ENCODE peak calls at places on chromosomes 16 and 17, in seven cellular contexts. V is H1, G is HCT116, J is GM12878, M is SK-N-SH, K is HepG2, S is K562. E is an unnamed sample.

GRCh38 chr16:19717319-19717718 is 708 bp downstream of the KNOP1 start:
- DNase-seq in J (no peak), K (no peak), M (no peak), G (no peak), V (no peak), S (no peak), E (no peak)

GRCh38 chr16:79767597-79768280 is 167.2 kb upstream of the MAF start:
- DNase-seq in J (no peak), G (no peak), K (peak), S (no peak), M (no peak), V (no peak), E (peak)

GRCh38 chr17:79478051-79478461 is 132.8 kb downstream of the RBFOX3 start:
- DNase-seq in M (no peak), V (no peak), J (no peak), G (no peak), S (no peak), K (no peak), E (no peak)

GRCh38 chr16:76059701-76060100 is 217.5 kb upstream of the CNTNAP4 start:
- DNase-seq in K (no peak), V (no peak), J (no peak), S (no peak), G (no peak), M (no peak), E (no peak)

GRCh38 chr16:29802416-29802935 is 3.9 kb upstream of the MAZ start:
- DNase-seq in K (no peak), M (no peak), V (no peak), S (no peak), G (no peak), J (no peak), E (no peak)

GRCh38 chr17:30433514-30433913 is 43.7 kb upstream of the GOSR1 start:
- DNase-seq in G (peak), V (no peak), K (no peak), S (no peak), J (no peak), M (no peak), E (peak)

GRCh38 chr16:64952177-64952576 is 169.7 kb downstream of the CDH11 start:
- DNase-seq in J (no peak), M (no peak), G (no peak), S (no peak), K (no peak), V (no peak), E (no peak)

GRCh38 chr17:75317671-75318070 is 28.4 kb upstream of the SLC25A19 start:
- DNase-seq in K (no peak), G (no peak), V (no peak), M (no peak), J (no peak), S (peak), E (no peak)

GRCh38 chr16:4218202-4218601 is 23.7 kb downstream of the SRL start:
- DNase-seq in V (no peak), G (no peak), M (no peak), K (no peak), S (no peak), J (no peak), E (no peak)

GRCh38 chr17:35536664-35537160 is 766 bp downstream of the SLFN12L start:
- DNase-seq in S (no peak), G (no peak), K (no peak), M (no peak), J (no peak), V (no peak), E (no peak)

GRCh38 chr16:78543066-78543465 is 443.6 kb downstream of the WWOX start:
- DNase-seq in M (no peak), J (no peak), V (no peak), K (no peak), S (no peak), G (no peak), E (no peak)

GRCh38 chr17:79414520-79415065 is 196.3 kb downstream of the RBFOX3 start:
- DNase-seq in V (no peak), G (no peak), K (no peak), M (no peak), J (no peak), S (no peak), E (no peak)

GRCh38 chr16:19062706-19063105 is 4.7 kb upstream of the COQ7 start:
- DNase-seq in V (no peak), K (no peak), S (no peak), G (no peak), J (no peak), M (no peak), E (no peak)

GRCh38 chr17:65557349-65558310 is 3.8 kb downstream of the AXIN2 start:
- DNase-seq in M (no peak), S (no peak), G (peak), V (no peak), J (no peak), K (peak), E (no peak)

GRCh38 chr17:68019336-68019674 is 16.2 kb upstream of the KPNA2 start:
- DNase-seq in M (no peak), V (no peak), S (no peak), K (no peak), J (no peak), G (no peak), E (no peak)

GRCh38 chr16:66044089-66044488 is 322.4 kb upstream of the CDH5 start:
- DNase-seq in M (no peak), J (no peak), G (no peak), S (no peak), V (no peak), K (no peak), E (no peak)

GRCh38 chr17:70699408-70699807 is 530.1 kb downstream of the KCNJ2 start:
- DNase-seq in J (no peak), G (no peak), S (no peak), M (no peak), V (no peak), K (no peak), E (no peak)

GRCh38 chr17:59131131-59131530 is 23.9 kb downstream of the SKA2 start:
- DNase-seq in J (no peak), M (no peak), G (no peak), S (no peak), K (no peak), V (no peak), E (no peak)

GRCh38 chr16:67663151-67663876 is 2.6 kb downstream of the PARD6A start:
- DNase-seq in K (no peak), M (peak), S (no peak), J (no peak), V (peak), G (peak), E (peak)

GRCh38 chr17:56320443-56320842 is 167.2 kb downstream of the ANKFN1 start:
- DNase-seq in M (no peak), V (no peak), S (no peak), G (no peak), K (no peak), J (no peak), E (no peak)

GRCh38 chr16:83315271-83315670 is 492.5 kb upstream of the HSBP1 start:
- DNase-seq in V (no peak), J (no peak), G (no peak), S (no peak), M (no peak), K (no peak), E (no peak)

GRCh38 chr16:87392823-87393679 is 915 bp downstream of the MAP1LC3B start:
- DNase-seq in M (peak), G (no peak), K (no peak), J (no peak), S (no peak), V (peak), E (peak)
- TF ChIP-seq JUND in M (no peak), G (no peak), K (peak), J (no peak), S (no peak), V (no peak), E (no peak)

GRCh38 chr17:2181206-2181983 is 122.2 kb downstream of the SMG6 start:
- DNase-seq in S (no peak), M (no peak), J (no peak), V (no peak), G (no peak), K (no peak), E (no peak)

GRCh38 chr17:2177235-2177811 is 122.4 kb downstream of the HIC1 start:
- DNase-seq in G (no peak), K (peak), J (no peak), M (no peak), S (no peak), V (no peak), E (no peak)

GRCh38 chr17:2180768-2181167 is 122.8 kb downstream of the SMG6 start:
- DNase-seq in J (no peak), G (no peak), K (no peak), S (no peak), V (no peak), M (no peak), E (no peak)

GRCh38 chr17:2178798-2179505 is 124.0 kb downstream of the HIC1 start:
- DNase-seq in J (no peak), K (no peak), V (no peak), G (no peak), S (no peak), M (no peak), E (no peak)

DNA sequence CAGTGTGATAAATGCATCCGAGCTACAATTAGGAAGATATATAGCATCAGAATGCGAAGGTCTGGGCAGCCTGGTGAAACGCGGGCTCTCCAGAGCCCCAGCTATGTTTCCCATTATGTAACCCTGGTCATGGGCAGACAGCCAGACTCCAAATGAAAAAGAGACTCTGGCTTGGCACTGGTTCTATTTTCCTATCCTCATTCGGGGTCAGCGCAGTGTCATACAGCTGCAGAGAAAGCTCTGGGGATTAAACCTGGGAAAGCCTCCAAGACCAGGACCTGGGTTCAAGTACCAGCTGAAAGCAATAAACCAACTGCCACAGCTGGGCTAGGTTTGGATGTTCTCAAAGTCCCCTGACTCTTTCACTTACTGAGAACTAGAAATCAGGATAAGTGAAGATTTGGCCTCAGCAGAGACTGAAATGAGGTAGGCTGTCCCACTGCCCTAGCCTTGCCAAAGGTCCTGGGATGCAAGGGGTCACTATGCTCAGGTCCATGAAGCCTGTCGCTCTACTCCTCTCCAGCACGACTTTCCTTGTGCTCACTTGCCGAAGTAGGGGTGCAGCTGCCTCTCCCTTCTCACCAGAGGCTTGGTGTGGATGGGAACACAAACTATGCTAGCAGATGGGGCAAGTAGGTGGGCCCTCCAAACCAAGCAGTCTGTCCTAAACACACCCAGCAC is 123.8 kb downstream of the SMG6 start:
- DNase-seq in G (no peak), V (no peak), J (no peak), K (no peak), M (peak), S (no peak), E (no peak)
- TF ChIP-seq JUND in G (no peak), V (no peak), J (no peak), K (no peak), M (peak), S (no peak), E (no peak)

DNA sequence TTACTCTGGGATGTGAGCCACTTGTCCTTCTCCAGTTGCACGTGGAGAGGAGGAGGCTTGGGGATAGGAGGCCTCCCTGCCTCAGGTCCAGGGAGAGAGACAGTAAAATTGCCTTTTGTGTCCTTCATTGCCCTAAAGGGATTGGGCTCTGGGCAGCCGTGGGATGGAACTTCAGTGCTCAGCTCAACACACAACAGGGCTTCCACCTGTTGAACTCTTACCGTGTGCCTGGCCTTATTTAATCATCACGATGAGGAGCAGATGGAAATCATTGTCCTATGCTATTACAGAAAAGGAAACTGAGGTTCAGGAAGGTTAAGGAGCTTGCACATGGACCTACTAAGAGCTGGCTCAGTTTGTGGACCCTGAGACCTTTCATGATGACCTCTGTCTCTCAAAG is 92.4 kb upstream of the CDC42EP4 start:
- DNase-seq in J (no peak), S (no peak), G (no peak), V (no peak), K (no peak), M (no peak), E (no peak)
- TF ChIP-seq JUND in J (no peak), S (no peak), G (no peak), V (no peak), K (no peak), M (no peak), E (no peak)

GRCh38 chr16:11539635-11540034 is 47.1 kb downstream of the LITAF start:
- DNase-seq in V (no peak), G (no peak), S (no peak), K (no peak), M (no peak), J (no peak), E (no peak)
- TF ChIP-seq JUND in V (no peak), G (no peak), S (no peak), K (no peak), M (no peak), J (no peak), E (no peak)

DNA sequence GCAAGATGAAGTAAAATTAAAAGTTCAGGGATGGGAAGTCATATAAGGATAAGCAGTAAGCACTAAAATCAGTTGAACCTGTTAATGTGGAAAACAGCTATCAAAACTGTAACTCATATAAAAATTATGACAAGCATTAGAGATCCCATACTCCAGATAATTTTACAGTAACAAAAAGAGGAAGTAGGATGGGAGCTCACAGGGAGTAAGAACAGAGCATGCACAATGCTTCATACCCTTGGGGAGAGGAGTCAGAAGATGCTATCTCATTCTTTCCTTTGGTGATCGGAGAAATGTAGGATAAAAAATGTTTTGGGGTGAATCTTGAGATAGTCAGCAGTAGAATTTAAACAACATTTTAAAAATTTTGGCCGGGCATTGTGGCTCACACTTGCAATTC is 164.7 kb upstream of the CACNG5 start:
- DNase-seq in V (no peak), K (no peak), M (no peak), S (no peak), J (no peak), G (no peak), E (no peak)
- TF ChIP-seq JUND in V (no peak), K (no peak), M (no peak), S (no peak), J (no peak), G (no peak), E (no peak)

DNA sequence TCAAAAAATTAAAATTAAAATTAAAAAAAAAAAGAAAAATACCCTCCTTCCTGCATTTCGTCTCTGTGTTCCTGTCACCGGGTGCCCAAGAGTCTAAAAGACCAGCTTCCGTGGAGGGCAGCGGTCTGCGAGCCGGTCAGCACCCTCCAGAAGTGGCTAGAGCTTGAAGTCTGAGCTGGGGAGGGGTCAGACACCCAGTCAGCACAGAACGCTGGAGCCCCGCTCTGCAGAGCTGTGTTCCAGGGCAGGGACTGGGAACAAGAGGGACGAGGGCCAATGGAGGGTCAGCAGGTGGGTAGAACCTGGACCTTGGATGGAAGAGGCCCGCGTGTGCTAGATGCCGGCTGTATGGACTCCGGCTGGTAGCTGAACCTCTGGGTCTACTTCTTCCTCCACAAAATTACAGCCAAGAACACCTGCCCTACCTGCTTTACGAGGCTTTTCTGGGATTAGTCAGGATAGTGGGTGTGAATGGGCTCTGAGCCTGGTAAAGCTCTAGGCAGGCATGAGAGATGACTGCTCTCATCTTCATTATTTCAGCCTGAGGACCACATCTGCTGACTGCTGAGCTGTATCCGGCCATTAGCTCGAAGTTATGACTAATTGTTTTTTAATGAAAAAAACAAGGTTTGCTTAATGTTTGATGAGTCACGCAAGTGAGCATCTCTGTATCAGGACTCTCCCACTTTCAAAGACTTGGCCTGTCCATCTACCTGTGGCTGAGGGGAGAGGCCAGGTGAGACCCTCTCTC is 5.9 kb downstream of the TRPV1 start:
- DNase-seq in G (no peak), V (no peak), K (no peak), S (no peak), M (no peak), J (no peak), E (peak)
- TF ChIP-seq JUND in G (no peak), V (no peak), K (no peak), S (no peak), M (peak), J (no peak), E (no peak)

GRCh38 chr16:89971495-89972243 is 23.1 kb downstream of the DEF8 start:
- DNase-seq in J (no peak), S (no peak), K (no peak), G (no peak), V (no peak), M (no peak), E (no peak)

GRCh38 chr16:89973235-89973634 is 24.7 kb downstream of the DEF8 start:
- DNase-seq in V (no peak), K (no peak), G (no peak), S (no peak), J (no peak), M (no peak), E (no peak)

GRCh38 chr16:89973654-89974335 is 25.2 kb downstream of the DEF8 start:
- DNase-seq in M (no peak), V (no peak), S (no peak), G (no peak), J (no peak), K (peak), E (no peak)

GRCh38 chr16:89972244-89973234 is 24.0 kb downstream of the DEF8 start:
- DNase-seq in J (no peak), S (peak), M (peak), V (peak), G (peak), K (peak), E (peak)

GRCh38 chr16:89970011-89970410 is 21.5 kb downstream of the DEF8 start:
- DNase-seq in M (no peak), K (no peak), G (no peak), S (no peak), J (no peak), V (no peak), E (no peak)
- TF ChIP-seq JUND in M (no peak), K (no peak), G (no peak), S (no peak), J (no peak), V (no peak), E (no peak)